ENCODE peak calls at places on chromosomes 5 and 9, in five cellular contexts. One of them, this sample, is unnamed.

GRCh38 chr5:134479839-134480238 is 45.6 kb upstream of the JADE2 start:
- DNase-seq in activated gamma-delta T cell treated with Interleukin-2 at 50 U/mL for 16 hours: no peak
- DNase-seq in astrocyte of the cerebellum: no peak
- DNase-seq in hypothalamus: no peak
- DNase-seq in GM10248: no peak
- DNase-seq in this sample: no peak

GRCh38 chr9:100465270-100465669 is 7.7 kb upstream of the TMEFF1 start:
- DNase-seq in activated gamma-delta T cell treated with Interleukin-2 at 50 U/mL for 16 hours: no peak
- DNase-seq in astrocyte of the cerebellum: no peak
- DNase-seq in hypothalamus: no peak
- DNase-seq in GM10248: no peak
- DNase-seq in this sample: no peak

GRCh38 chr5:10301842-10302610 is 5.7 kb downstream of the CMBL start:
- DNase-seq in activated gamma-delta T cell treated with Interleukin-2 at 50 U/mL for 16 hours: no peak
- DNase-seq in astrocyte of the cerebellum: no peak
- DNase-seq in hypothalamus: no peak
- DNase-seq in GM10248: no peak
- DNase-seq in this sample: no peak

GRCh38 chr9:38107811-38108304 is 38.8 kb upstream of the SHB start:
- DNase-seq in activated gamma-delta T cell treated with Interleukin-2 at 50 U/mL for 16 hours: no peak
- DNase-seq in astrocyte of the cerebellum: no peak
- DNase-seq in hypothalamus: no peak
- DNase-seq in GM10248: no peak
- DNase-seq in this sample: no peak

GRCh38 chr5:141637266-141637692 is 482 bp downstream of the RELL2 start:
- DNase-seq in activated gamma-delta T cell treated with Interleukin-2 at 50 U/mL for 16 hours: peak
- DNase-seq in astrocyte of the cerebellum: no peak
- DNase-seq in hypothalamus: no peak
- DNase-seq in GM10248: no peak
- DNase-seq in this sample: peak

GRCh38 chr5:120516799-120517198 is 52.7 kb downstream of the PRR16 start:
- DNase-seq in activated gamma-delta T cell treated with Interleukin-2 at 50 U/mL for 16 hours: no peak
- DNase-seq in astrocyte of the cerebellum: peak
- DNase-seq in hypothalamus: no peak
- DNase-seq in GM10248: no peak
- DNase-seq in this sample: no peak

GRCh38 chr9:105063665-105064247 is 135.8 kb upstream of the ABCA1 start:
- DNase-seq in activated gamma-delta T cell treated with Interleukin-2 at 50 U/mL for 16 hours: no peak
- DNase-seq in astrocyte of the cerebellum: peak
- DNase-seq in hypothalamus: no peak
- DNase-seq in GM10248: no peak
- DNase-seq in this sample: no peak

GRCh38 chr9:4865685-4866084 is 72.9 kb downstream of the RCL1 start:
- DNase-seq in activated gamma-delta T cell treated with Interleukin-2 at 50 U/mL for 16 hours: no peak
- DNase-seq in astrocyte of the cerebellum: no peak
- DNase-seq in hypothalamus: no peak
- DNase-seq in GM10248: no peak
- DNase-seq in this sample: no peak

GRCh38 chr5:142141463-142141862 is 32.9 kb downstream of the NDFIP1 start:
- DNase-seq in activated gamma-delta T cell treated with Interleukin-2 at 50 U/mL for 16 hours: no peak
- DNase-seq in astrocyte of the cerebellum: no peak
- DNase-seq in hypothalamus: no peak
- DNase-seq in GM10248: no peak
- DNase-seq in this sample: no peak

GRCh38 chr5:6820851-6821479 is 107.7 kb downstream of the TENT4A start:
- DNase-seq in activated gamma-delta T cell treated with Interleukin-2 at 50 U/mL for 16 hours: no peak
- DNase-seq in astrocyte of the cerebellum: no peak
- DNase-seq in hypothalamus: no peak
- DNase-seq in GM10248: peak
- DNase-seq in this sample: peak

GRCh38 chr9:128892223-128892892 is 10.4 kb downstream of the LRRC8A start:
- DNase-seq in activated gamma-delta T cell treated with Interleukin-2 at 50 U/mL for 16 hours: peak
- DNase-seq in astrocyte of the cerebellum: no peak
- DNase-seq in hypothalamus: peak
- DNase-seq in GM10248: no peak
- DNase-seq in this sample: peak

GRCh38 chr9:111821006-111821528 is 26.3 kb upstream of the SHOC1 start:
- DNase-seq in activated gamma-delta T cell treated with Interleukin-2 at 50 U/mL for 16 hours: no peak
- DNase-seq in astrocyte of the cerebellum: no peak
- DNase-seq in hypothalamus: no peak
- DNase-seq in GM10248: no peak
- DNase-seq in this sample: no peak

GRCh38 chr5:127001621-127002296 is 28.6 kb downstream of the MARCHF3 start:
- DNase-seq in activated gamma-delta T cell treated with Interleukin-2 at 50 U/mL for 16 hours: no peak
- DNase-seq in astrocyte of the cerebellum: peak
- DNase-seq in hypothalamus: no peak
- DNase-seq in GM10248: no peak
- DNase-seq in this sample: no peak

GRCh38 chr9:33435821-33436277 is 11.5 kb downstream of the AQP3 start:
- DNase-seq in activated gamma-delta T cell treated with Interleukin-2 at 50 U/mL for 16 hours: no peak
- DNase-seq in astrocyte of the cerebellum: no peak
- DNase-seq in hypothalamus: no peak
- DNase-seq in GM10248: no peak
- DNase-seq in this sample: no peak

GRCh38 chr9:102974530-102974929 is 20.6 kb upstream of the CYLC2 start:
- DNase-seq in activated gamma-delta T cell treated with Interleukin-2 at 50 U/mL for 16 hours: no peak
- DNase-seq in astrocyte of the cerebellum: no peak
- DNase-seq in hypothalamus: no peak
- DNase-seq in GM10248: no peak
- DNase-seq in this sample: no peak

GRCh38 chr5:107199756-107200155 is 471.0 kb downstream of the EFNA5 start:
- DNase-seq in activated gamma-delta T cell treated with Interleukin-2 at 50 U/mL for 16 hours: no peak
- DNase-seq in astrocyte of the cerebellum: no peak
- DNase-seq in hypothalamus: no peak
- DNase-seq in GM10248: no peak
- DNase-seq in this sample: no peak

GRCh38 chr9:122131401-122131921 is 28.1 kb downstream of the NDUFA8 start:
- DNase-seq in activated gamma-delta T cell treated with Interleukin-2 at 50 U/mL for 16 hours: no peak
- DNase-seq in astrocyte of the cerebellum: no peak
- DNase-seq in hypothalamus: no peak
- DNase-seq in GM10248: no peak
- DNase-seq in this sample: no peak

GRCh38 chr5:65861830-65862241 is 64.5 kb upstream of the ERBIN start:
- DNase-seq in activated gamma-delta T cell treated with Interleukin-2 at 50 U/mL for 16 hours: no peak
- DNase-seq in astrocyte of the cerebellum: peak
- DNase-seq in hypothalamus: no peak
- DNase-seq in GM10248: no peak
- DNase-seq in this sample: no peak

GRCh38 chr5:147384346-147385193 is 125.3 kb downstream of the DPYSL3 start:
- DNase-seq in activated gamma-delta T cell treated with Interleukin-2 at 50 U/mL for 16 hours: no peak
- DNase-seq in astrocyte of the cerebellum: no peak
- DNase-seq in hypothalamus: no peak
- DNase-seq in GM10248: no peak
- DNase-seq in this sample: no peak

GRCh38 chr9:84379740-84380139 is 39.2 kb upstream of the SLC28A3 start:
- DNase-seq in activated gamma-delta T cell treated with Interleukin-2 at 50 U/mL for 16 hours: no peak
- DNase-seq in astrocyte of the cerebellum: peak
- DNase-seq in hypothalamus: no peak
- DNase-seq in GM10248: no peak
- DNase-seq in this sample: no peak

GRCh38 chr9:134633362-134634142 is 8.1 kb upstream of the COL5A1 start:
- DNase-seq in activated gamma-delta T cell treated with Interleukin-2 at 50 U/mL for 16 hours: no peak
- DNase-seq in astrocyte of the cerebellum: no peak
- DNase-seq in hypothalamus: no peak
- DNase-seq in GM10248: no peak
- DNase-seq in this sample: no peak

GRCh38 chr5:168600409-168600808 is 21.2 kb upstream of the PANK3 start:
- DNase-seq in activated gamma-delta T cell treated with Interleukin-2 at 50 U/mL for 16 hours: no peak
- DNase-seq in astrocyte of the cerebellum: no peak
- DNase-seq in hypothalamus: no peak
- DNase-seq in GM10248: no peak
- DNase-seq in this sample: no peak

GRCh38 chr5:179132586-179133355 is 72.6 kb downstream of the ZNF354C start:
- DNase-seq in activated gamma-delta T cell treated with Interleukin-2 at 50 U/mL for 16 hours: no peak
- DNase-seq in astrocyte of the cerebellum: no peak
- DNase-seq in hypothalamus: no peak
- DNase-seq in GM10248: no peak
- DNase-seq in this sample: no peak

This sample was measured in CD8-positive, alpha-beta memory T cell.